ENCODE peak calls at places on chromosomes 2 and 18, in seven cellular contexts. V is PC-3, B is neural progenitor cell, G is HCT116, D is GM23338, X is hepatocyte, E is MM.1S. C is an unnamed sample.

GRCh38 chr2:114442545-114442944 is at the start of gene DPP10:
- DNase-seq in V (peak), B (peak), G (no peak), D (peak), X (peak), E (peak), C (peak)

GRCh38 chr2:233462826-233463470 is 103.6 kb downstream of the USP40 start:
- DNase-seq in V (no peak), B (no peak), G (no peak), D (no peak), X (no peak), E (no peak), C (no peak)

GRCh38 chr2:108583903-108584520 is 49.7 kb downstream of the LIMS1 start:
- DNase-seq in V (peak), B (peak), G (no peak), D (peak), X (peak), E (peak), C (peak)

GRCh38 chr2:25416674-25417073 is 74.9 kb upstream of the DNMT3A start:
- DNase-seq in V (no peak), B (no peak), G (no peak), D (no peak), X (no peak), E (no peak), C (no peak)

GRCh38 chr2:97995026-97995733 is 568 bp downstream of the TMEM131 start:
- DNase-seq in V (peak), B (peak), G (no peak), D (peak), X (peak), E (peak), C (peak)

GRCh38 chr2:40488101-40488598 is 36.3 kb upstream of the SLC8A1 start:
- DNase-seq in V (peak), B (peak), G (peak), D (peak), X (peak), E (peak), C (peak)

GRCh38 chr2:174023591-174024523 is 58.7 kb upstream of the SP3 start:
- DNase-seq in V (peak), B (peak), G (peak), D (peak), X (peak), E (no peak), C (no peak)

GRCh38 chr2:73111300-73112025 is 1.3 kb downstream of the RAB11FIP5 start:
- DNase-seq in V (peak), B (peak), G (peak), D (peak), X (peak), E (peak), C (no peak)

GRCh38 chr18:60809937-60810336 is 437.4 kb upstream of the MC4R start:
- DNase-seq in V (no peak), B (no peak), G (no peak), D (no peak), X (no peak), E (no peak), C (no peak)

GRCh38 chr2:234880551-234881211 is 71.1 kb upstream of the SH3BP4 start:
- DNase-seq in V (peak), B (no peak), G (peak), D (no peak), X (peak), E (no peak), C (no peak)

GRCh38 chr2:172084734-172085459 is 410 bp upstream of the DLX1 start:
- DNase-seq in V (peak), B (peak), G (peak), D (peak), X (peak), E (peak), C (peak)

GRCh38 chr2:9240745-9241144 is 34.1 kb downstream of the ASAP2 start:
- DNase-seq in V (peak), B (no peak), G (no peak), D (no peak), X (peak), E (no peak), C (no peak)

GRCh38 chr18:46155652-46156051 is 51.5 kb downstream of the HAUS1 start:
- DNase-seq in V (peak), B (no peak), G (no peak), D (no peak), X (no peak), E (no peak), C (no peak)

GRCh38 chr2:90207454-90208058 is 1516.1 kb downstream of the RPIA start:
- DNase-seq in V (peak), B (no peak), G (no peak), D (peak), X (no peak), E (peak), C (peak)

GRCh38 chr2:20356042-20356441 is 5.4 kb upstream of the PUM2 start:
- DNase-seq in V (peak), B (no peak), G (no peak), D (no peak), X (no peak), E (no peak), C (no peak)

GRCh38 chr2:101435011-101435862 is 39.7 kb downstream of the RFX8 start:
- DNase-seq in V (no peak), B (peak), G (no peak), D (peak), X (peak), E (no peak), C (no peak)

GRCh38 chr2:84840306-84840705 is 40.6 kb downstream of the TRABD2A start:
- DNase-seq in V (no peak), B (no peak), G (no peak), D (peak), X (no peak), E (no peak), C (no peak)

GRCh38 chr2:182064024-182064880 is 78.6 kb downstream of the PPP1R1C start:
- DNase-seq in V (no peak), B (no peak), G (no peak), D (no peak), X (no peak), E (no peak), C (no peak)

GRCh38 chr2:38146302-38146916 is 70.5 kb upstream of the CYP1B1 start:
- DNase-seq in V (peak), B (no peak), G (peak), D (no peak), X (peak), E (no peak), C (no peak)

GRCh38 chr2:16774091-16774490 is 108.5 kb upstream of the CYRIA start:
- DNase-seq in V (no peak), B (no peak), G (no peak), D (peak), X (no peak), E (no peak), C (no peak)
- TF ChIP-seq EZH2phosphoT487 in V (no peak), B (no peak), G (no peak), D (no peak), X (no peak), E (no peak), C (no peak)

GRCh38 chr2:112256654-112257053 is 1.8 kb upstream of the ZC3H8 start:
- DNase-seq in V (no peak), B (no peak), G (no peak), D (no peak), X (no peak), E (no peak), C (no peak)

GRCh38 chr2:112251211-112251721 is 3.6 kb downstream of the ZC3H8 start:
- DNase-seq in V (no peak), B (no peak), G (no peak), D (no peak), X (no peak), E (no peak), C (no peak)

GRCh38 chr2:112255875-112256274 is 1.0 kb upstream of the ZC3H8 start:
- DNase-seq in V (no peak), B (no peak), G (no peak), D (no peak), X (no peak), E (no peak), C (no peak)

GRCh38 chr2:112254466-112255240 is at the start of gene ZC3H8:
- DNase-seq in V (peak), B (peak), G (peak), D (peak), X (peak), E (peak), C (peak)

GRCh38 chr2:112253261-112253807 is 1.5 kb downstream of the ZC3H8 start:
- DNase-seq in V (no peak), B (no peak), G (no peak), D (no peak), X (no peak), E (peak), C (no peak)
- H3K4me3 ChIP-seq in V (peak), B (peak), G (no peak), D (no peak), X (no peak), E (no peak), C (peak)

DNA sequence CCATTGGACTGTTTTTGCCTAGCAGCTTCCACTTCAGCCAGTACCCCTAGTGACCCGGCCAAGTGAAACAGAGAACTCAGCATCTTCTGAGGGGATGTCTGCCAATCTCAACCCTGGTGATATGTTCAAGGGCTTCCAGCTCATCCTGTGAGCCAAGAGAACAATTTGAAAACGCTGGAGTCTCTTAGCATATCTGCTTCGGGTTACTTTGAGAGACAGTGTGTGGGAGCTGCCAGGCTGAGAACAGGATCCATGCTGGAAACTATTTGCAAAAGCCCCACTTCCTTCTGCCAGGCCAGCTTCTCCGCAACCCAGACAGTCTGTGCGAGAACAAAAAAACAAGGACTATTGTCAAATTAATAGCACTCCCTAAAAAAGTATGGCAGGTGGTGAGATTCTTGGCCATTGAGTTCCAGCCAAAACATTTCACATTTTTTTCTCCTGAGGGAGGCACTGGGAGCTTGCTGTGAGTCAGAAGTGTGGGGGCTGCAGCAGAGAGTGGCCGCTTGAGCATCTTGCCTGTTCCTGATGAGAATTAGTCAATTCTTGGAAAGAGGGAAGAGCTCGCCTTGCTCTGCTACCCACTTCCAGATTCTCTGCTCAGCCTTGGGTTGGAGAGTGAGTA is 395.6 kb upstream of the TRIB2 start:
- DNase-seq in V (peak), B (no peak), G (no peak), D (no peak), X (peak), E (no peak), C (no peak)
- TF ChIP-seq CTCF in V (peak), B (no peak), G (no peak), D (no peak), X (no peak), E (no peak), C (no peak)

DNA sequence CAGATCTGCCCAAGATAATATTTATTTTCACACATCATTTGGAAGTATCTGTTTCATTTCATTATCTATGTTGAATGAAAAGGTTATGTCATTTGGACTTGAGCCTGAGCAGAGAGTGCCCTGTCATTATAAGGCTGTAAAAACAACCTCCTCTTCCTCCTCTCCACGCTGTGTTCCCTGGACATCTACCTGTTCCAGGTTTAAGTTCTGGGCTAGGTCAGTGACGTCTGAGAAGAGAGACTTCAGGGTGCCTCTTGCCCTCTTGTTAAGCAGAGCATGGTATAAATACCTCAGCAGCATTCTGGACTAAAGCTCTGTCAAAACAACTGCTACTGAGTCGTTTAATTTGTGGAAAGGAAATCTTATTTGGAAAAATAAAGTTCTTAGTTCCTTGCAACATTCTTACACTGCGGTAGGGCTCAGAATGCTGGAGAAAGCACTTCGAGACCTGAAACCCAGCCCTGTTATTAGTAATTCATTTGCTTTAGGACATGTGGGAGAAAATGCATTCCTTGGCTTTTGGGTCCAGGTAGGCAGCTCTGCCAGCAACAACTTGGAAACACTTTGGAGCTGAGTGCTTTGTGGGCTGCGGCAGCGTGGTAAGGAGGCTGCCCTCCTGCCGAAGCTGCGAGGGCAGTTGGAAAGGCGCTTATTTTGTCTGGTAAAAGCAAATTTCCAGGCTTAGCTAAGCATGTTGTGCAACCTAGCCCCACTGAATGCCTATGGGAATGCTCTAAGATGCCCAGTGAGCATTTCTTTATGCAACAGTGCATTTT is 91.8 kb upstream of the NEDD4L start:
- DNase-seq in V (no peak), B (no peak), G (no peak), D (no peak), X (no peak), E (no peak), C (no peak)
- TF ChIP-seq EZH2phosphoT487 in V (no peak), B (no peak), G (no peak), D (no peak), X (no peak), E (no peak), C (no peak)

DNA sequence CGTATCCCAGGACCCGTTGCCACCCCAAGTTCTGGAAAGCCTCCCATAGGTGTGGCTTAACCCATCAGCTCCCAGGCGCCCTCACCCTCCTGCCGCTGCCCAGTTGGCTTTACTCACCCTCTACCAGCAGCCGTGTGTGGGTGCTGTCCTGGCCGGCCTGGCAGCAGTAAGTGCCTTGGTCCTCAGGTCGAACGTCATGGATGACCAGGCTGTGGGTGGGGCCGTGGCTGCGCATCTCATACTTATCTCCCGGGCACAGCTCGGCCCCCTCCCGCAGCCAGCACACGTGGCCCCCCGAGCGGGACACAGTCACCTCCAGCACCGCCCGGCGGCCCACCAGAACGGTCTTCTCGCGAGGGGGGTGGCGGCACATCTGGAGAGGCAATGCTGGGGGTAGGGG is 7.6 kb downstream of the TMEM198 start:
- DNase-seq in V (peak), B (peak), G (no peak), D (peak), X (peak), E (no peak), C (no peak)
- H3K4me3 ChIP-seq in V (peak), B (peak), G (peak), D (peak), X (no peak), E (no peak), C (no peak)

GRCh38 chr2:191479680-191480023 is 198.3 kb upstream of the NABP1 start:
- DNase-seq in V (no peak), B (no peak), G (no peak), D (no peak), X (no peak), E (no peak), C (no peak)
- TF ChIP-seq CTCF in V (no peak), B (no peak), G (no peak), D (no peak), X (no peak), E (no peak), C (no peak)

GRCh38 chr18:22307528-22307927 is 110.2 kb downstream of the CTAGE1 start:
- DNase-seq in V (no peak), B (no peak), G (no peak), D (no peak), X (no peak), E (no peak), C (no peak)
- TF ChIP-seq EZH2phosphoT487 in V (no peak), B (no peak), G (no peak), D (no peak), X (no peak), E (no peak), C (no peak)

DNA sequence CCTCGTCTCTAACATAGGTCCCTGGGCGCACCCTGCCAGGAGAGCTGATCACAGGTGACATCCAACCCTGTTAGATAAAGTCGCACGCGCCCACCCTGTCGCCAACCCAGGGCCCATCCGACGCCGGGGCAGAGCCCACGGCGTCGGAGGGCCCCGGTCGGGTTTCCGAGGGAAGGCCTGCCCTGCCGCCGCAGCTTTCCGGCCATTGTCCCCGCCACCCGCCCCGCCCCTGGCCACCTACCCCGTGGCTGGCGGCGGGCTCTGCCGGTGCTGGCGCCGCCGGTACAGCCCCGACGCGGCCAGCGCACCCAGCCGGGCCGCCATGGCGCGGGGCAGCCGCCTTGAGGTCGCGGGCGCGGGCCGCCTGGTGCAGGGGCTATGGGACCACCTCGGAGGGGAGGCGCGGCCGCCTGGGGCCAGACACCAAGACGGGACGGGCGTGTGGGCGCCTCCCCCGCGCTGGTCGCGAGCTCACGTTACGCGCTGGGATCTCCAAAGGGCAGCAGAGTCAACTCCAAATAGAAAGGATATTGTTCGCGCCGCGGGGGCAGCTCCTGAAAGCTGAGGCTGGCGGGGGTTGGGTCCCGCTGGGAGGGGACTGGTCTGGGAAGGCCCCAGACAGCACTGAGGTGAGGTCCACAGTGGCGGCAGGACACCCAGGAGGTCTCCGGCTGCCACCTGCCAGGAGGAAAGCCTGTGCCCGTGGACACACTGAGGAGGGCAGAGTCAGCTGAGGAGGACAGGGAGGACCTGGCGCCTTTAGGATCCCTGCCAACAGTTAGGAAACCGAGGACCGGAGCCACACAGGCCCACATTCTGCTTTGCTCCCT is 11.1 kb downstream of the LIMS2 start:
- DNase-seq in V (no peak), B (peak), G (no peak), D (peak), X (no peak), E (no peak), C (no peak)
- H3K4me3 ChIP-seq in V (no peak), B (peak), G (no peak), D (peak), X (no peak), E (no peak), C (no peak)

DNA sequence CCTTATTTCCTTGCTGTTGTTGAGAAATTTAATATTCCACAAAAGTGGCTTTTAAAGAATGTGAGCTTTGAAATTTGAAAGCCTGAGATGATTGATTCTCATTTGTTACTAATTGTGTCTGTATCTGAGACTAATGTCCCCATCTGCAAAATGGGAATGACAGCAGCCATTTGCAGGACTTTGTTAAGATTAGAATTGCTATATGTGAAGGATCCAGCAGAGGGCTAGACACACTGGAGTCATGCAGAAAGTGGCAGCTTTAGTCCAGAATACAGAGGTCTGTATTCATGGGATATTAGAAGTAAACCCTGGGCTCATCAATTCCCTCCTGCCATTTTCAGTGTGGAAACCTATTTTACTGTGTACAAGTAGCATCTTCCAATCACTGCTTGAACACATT is 296.5 kb upstream of the GYPC start:
- DNase-seq in V (no peak), B (peak), G (no peak), D (peak), X (no peak), E (peak), C (peak)
- TF ChIP-seq CTCF in V (peak), B (peak), G (peak), D (peak), X (peak), E (peak), C (peak)

DNA sequence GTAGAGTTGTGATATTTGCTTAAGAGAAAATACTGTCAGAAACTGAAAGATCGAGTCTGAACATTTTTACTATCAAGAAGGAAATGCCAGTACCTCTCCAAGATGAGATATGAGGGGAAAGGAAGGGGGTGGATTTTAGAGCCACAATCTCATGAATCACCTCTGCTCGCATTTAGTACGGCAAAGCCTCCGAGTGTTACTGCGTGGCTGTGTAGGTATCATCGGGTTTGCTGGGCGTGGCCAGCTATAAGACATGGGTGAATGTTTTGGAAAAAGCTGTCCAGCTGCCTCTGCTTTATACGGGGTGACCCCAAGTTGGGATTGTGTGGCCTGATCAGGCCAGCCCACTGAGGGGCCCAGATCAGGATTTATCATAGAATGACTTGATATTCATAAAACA is 826.4 kb downstream of the SOCS6 start:
- DNase-seq in V (peak), B (no peak), G (no peak), D (no peak), X (no peak), E (no peak), C (no peak)
- TF ChIP-seq EZH2phosphoT487 in V (no peak), B (no peak), G (no peak), D (no peak), X (no peak), E (no peak), C (no peak)

C was measured in OCI-LY7.